ENCODE peak calls at places on chromosome 15, in four cellular contexts. V is HepG2, Y is H1, D is GM12878. E is an unnamed sample. For H3K4me1, the result is how much of the 10 kb centered on the place peaks cover.

GRCh38 chr15:40925495-40925862 is 3.7 kb upstream of the DLL4 start:
- DNase-seq in V (no peak), Y (no peak), D (no peak), E (no peak)

GRCh38 chr15:82045179-82045891 is 483 bp downstream of the MEX3B start:
- DNase-seq in V (no peak), D (no peak), Y (peak), E (no peak)

GRCh38 chr15:63513728-63514127 is 9.3 kb downstream of the USP3 start:
- DNase-seq in V (no peak), Y (no peak), D (no peak), E (no peak)

GRCh38 chr15:62337934-62338333 is 172.8 kb upstream of the C2CD4B start:
- DNase-seq in D (no peak), V (no peak), Y (no peak), E (no peak)

GRCh38 chr15:33860749-33861148 is 107.5 kb upstream of the CHRM5 start:
- DNase-seq in V (no peak), D (no peak), Y (no peak), E (no peak)

GRCh38 chr15:25658560-25658959 is 204.6 kb downstream of the ATP10A start:
- DNase-seq in V (no peak), D (no peak), Y (no peak), E (no peak)

GRCh38 chr15:48703544-48703943 is 58.0 kb upstream of the FBN1 start:
- DNase-seq in Y (no peak), V (no peak), D (no peak), E (no peak)

GRCh38 chr15:100256985-100257650 is 84.7 kb downstream of the ADAMTS17 start:
- DNase-seq in V (no peak), Y (peak), D (no peak), E (no peak)

GRCh38 chr15:33194237-33194636 is 277 bp downstream of the FMN1 start:
- DNase-seq in V (no peak), Y (no peak), D (no peak), E (no peak)

GRCh38 chr15:90563460-90563859 is 33.7 kb downstream of the CRTC3 start:
- DNase-seq in D (no peak), Y (no peak), V (no peak), E (no peak)

GRCh38 chr15:85579957-85580694 is 199.7 kb downstream of the AKAP13 start:
- DNase-seq in D (no peak), V (no peak), Y (no peak), E (no peak)

GRCh38 chr15:60074181-60074885 is 70.2 kb downstream of the FOXB1 start:
- DNase-seq in V (no peak), Y (no peak), D (no peak), E (no peak)

GRCh38 chr15:56207711-56208110 is 36.0 kb downstream of the RFX7 start:
- DNase-seq in D (peak), Y (no peak), V (no peak), E (no peak)

GRCh38 chr15:48285329-48286214 is 45.7 kb upstream of the DUT start:
- DNase-seq in D (peak), Y (peak), V (peak), E (peak)

GRCh38 chr15:40002295-40002694 is 36.7 kb downstream of the SRP14 start:
- DNase-seq in V (peak), D (no peak), Y (no peak), E (no peak)

GRCh38 chr15:98647774-98648653 is at the start of gene IGF1R:
- DNase-seq in D (no peak), Y (peak), V (peak), E (peak)

GRCh38 chr15:99522288-99522687 is 43.5 kb upstream of the MEF2A start:
- DNase-seq in V (no peak), D (no peak), Y (no peak), E (no peak)

GRCh38 chr15:41513282-41514227 is at the start of gene LTK:
- DNase-seq in V (no peak), D (no peak), Y (peak), E (no peak)

GRCh38 chr15:73964736-73965093 is 27.4 kb downstream of the STOML1 start:
- DNase-seq in V (peak), D (no peak), Y (peak), E (peak)

GRCh38 chr15:89366656-89367393 is 32.2 kb upstream of the POLG start:
- DNase-seq in D (no peak), Y (no peak), V (no peak), E (no peak)

GRCh38 chr15:89368566-89369223 is 34.1 kb upstream of the POLG start:
- DNase-seq in D (no peak), Y (peak), V (no peak), E (no peak)

GRCh38 chr15:89369548-89369947 is 34.9 kb upstream of the POLG start:
- DNase-seq in Y (no peak), D (no peak), V (no peak), E (no peak)

GRCh38 chr15:89365457-89366055 is 30.9 kb upstream of the POLG start:
- DNase-seq in V (no peak), Y (peak), D (no peak), E (no peak)

DNA sequence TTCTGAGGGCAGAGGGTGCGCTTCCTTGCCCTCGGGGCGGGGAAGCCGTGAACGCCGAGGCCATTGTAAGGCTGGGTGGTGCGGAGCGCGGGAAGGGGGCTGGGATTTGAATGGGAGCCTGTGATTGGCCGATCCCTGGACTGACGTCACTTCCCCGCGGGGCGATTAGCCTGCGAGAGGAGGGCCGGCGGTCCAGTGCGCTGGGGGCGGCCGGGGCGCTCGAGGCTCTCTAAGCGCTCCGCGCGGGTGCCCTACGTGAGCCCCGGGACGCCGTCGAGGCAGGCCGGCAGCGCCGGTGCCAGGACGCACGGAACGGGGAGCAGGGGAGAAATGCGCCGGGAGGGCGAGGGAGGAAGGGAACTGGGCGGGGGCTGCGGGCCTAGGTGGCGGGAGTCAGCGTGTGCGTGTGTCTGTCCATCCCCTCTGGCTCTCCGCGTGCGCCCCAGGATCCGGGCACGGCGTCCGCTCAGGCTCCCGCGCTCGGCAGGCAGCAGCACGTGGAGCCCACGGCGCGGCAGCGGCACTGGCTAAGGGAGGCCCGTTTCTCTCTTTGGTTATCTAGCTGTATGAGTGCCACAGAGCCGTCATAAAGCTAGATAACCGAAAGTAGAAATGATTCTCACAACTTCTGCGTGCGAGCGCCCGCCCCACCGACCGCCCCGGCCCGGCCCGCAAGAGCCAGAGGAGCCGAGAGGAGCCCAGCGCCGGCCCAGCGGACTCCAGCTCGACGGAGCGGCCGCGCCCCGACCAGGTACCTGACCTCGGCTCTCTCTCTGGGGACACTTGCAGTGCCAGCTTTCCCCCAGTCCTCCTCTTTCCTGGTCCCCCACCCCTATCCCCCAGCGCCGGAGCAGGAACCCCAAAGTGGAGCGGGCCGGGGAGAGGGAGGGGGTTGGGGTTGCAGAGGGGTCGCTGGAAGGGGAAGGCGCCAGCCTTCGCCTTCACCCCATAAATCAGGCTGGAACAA is 33.1 kb upstream of the POLG start:
- DNase-seq in D (no peak), Y (peak), V (no peak), E (no peak)
- TF ChIP-seq SUZ12 in D (peak), Y (peak), V (no peak), E (peak)

GRCh38 chr15:70479056-70479455 is 284.3 kb downstream of the UACA start:
- DNase-seq in Y (no peak), D (no peak), V (no peak), E (no peak)
- H3K4me1 ChIP-seq in Y (under half), D (under half), V (under half), E (under half)

GRCh38 chr15:76342382-76343201 is 6.0 kb downstream of the ISL2 start:
- DNase-seq in D (no peak), V (no peak), Y (peak), E (no peak)

GRCh38 chr15:76341366-76342045 is 4.9 kb downstream of the ISL2 start:
- DNase-seq in Y (peak), V (no peak), D (no peak), E (no peak)

GRCh38 chr15:76345269-76345879 is 8.8 kb downstream of the ISL2 start:
- DNase-seq in V (no peak), D (no peak), Y (no peak), E (no peak)

GRCh38 chr15:76342046-76342381 is 5.4 kb downstream of the ISL2 start:
- DNase-seq in Y (peak), D (no peak), V (no peak), E (no peak)

DNA sequence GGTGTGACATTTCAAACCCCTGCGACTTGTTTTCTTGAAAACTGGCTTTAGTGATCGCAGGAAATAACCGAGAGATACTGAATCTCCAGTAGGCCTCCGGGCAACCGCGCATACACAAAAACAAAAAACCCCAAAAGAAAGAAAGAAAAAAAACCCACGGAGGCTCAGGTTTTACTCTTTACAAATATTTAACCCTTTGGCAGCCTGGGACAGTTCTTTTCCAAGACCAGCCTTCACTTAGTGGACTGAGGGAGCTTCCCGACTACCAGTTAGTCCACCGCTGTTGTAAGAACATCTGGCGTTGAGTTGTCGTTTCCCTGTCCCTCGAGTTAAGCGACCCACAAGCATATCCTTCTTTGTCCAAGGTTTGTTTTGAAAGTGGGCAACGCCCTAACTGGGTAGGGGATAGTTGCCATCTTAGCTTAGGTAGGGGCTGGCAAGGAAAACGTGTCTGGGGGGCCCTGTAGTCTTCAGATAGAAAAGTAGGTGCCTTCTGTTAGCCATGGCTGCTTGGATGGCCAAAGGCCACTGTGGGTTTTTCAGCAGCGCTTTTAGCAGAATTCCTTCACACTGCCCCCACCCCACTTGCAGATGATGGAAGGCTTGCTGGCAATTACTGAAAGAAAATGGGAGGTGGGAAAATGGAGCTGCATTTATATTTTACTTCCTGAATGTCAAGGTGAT is 6.9 kb downstream of the ISL2 start:
- DNase-seq in D (no peak), V (no peak), Y (no peak), E (no peak)
- TF ChIP-seq YY1 in D (no peak), V (no peak), Y (no peak), E (no peak)

DNA sequence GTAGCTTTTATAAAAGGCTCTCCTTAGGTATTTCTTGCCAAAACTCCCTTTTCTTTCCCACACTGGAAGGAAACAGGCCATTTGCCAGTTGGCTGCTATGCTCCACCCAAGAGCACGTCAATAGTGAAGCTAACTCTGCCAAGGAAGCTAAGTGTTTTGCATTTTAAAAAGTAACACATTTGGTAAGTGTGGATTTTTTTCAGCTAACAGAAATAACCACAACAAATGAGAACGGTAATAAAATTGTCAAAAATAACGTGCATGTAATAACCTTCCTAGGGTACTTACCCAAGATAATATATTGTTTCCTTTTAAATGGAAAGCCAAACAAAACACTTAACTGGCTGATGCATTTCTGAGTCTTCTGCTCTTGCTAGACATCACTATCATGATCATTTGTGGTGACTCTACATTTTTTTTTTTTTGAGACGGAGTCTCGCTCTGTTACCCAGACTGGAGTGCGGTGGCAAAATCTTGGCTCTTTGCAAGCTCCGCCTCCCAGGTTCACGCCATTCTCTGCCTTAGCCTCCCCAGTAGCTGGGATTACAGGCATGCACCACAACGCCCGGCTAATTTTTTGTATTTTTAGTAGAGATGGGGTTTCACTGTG is 4.6 kb downstream of the DPP8 start:
- DNase-seq in V (no peak), Y (no peak), D (no peak), E (no peak)
- TF ChIP-seq SUZ12 in V (no peak), Y (no peak), D (no peak), E (no peak)

E was measured in NT2/D1.